ENCODE peak calls at places on chromosomes 2 and 18, in seven cellular contexts. X is astrocyte of the hippocampus, B is amygdala, M is NCI-H1417, A is tibial artery, N is hepatocyte, Q is SW480. U is an unnamed sample.

GRCh38 chr2:224570328-224570993 is 14.7 kb downstream of the CUL3 start:
- DNase-seq in Q (no peak), M (no peak), A (no peak), B (no peak), X (peak; percentile 42), N (no peak), U (no peak)

GRCh38 chr18:24964213-24964612 is 387.8 kb downstream of the ZNF521 start:
- DNase-seq in B (no peak), A (no peak), Q (peak; percentile 14), X (no peak), M (no peak), N (no peak), U (no peak)

GRCh38 chr2:29459445-29460179 is 344.4 kb downstream of the CLIP4 start:
- DNase-seq in M (no peak), N (peak; percentile 29), Q (no peak), X (peak; percentile 28), B (no peak), A (no peak), U (peak; percentile 68)

GRCh38 chr2:237671466-237672173 is 44.2 kb downstream of the LRRFIP1 start:
- DNase-seq in A (peak; percentile 55), M (no peak), Q (no peak), X (no peak), N (no peak), B (no peak), U (no peak)

GRCh38 chr2:43714164-43714563 is 37.9 kb upstream of the C1GALT1C1L start:
- DNase-seq in Q (no peak), A (no peak), M (no peak), B (no peak), X (no peak), N (no peak), U (peak; percentile 14)

GRCh38 chr2:128423788-128424165 is 105.1 kb upstream of the HS6ST1 start:
- DNase-seq in A (no peak), Q (no peak), B (no peak), N (no peak), X (no peak), M (no peak), U (no peak)

GRCh38 chr2:3256655-3257054 is 121.0 kb downstream of the EIPR1 start:
- DNase-seq in N (no peak), A (no peak), Q (no peak), M (no peak), X (no peak), B (no peak), U (no peak)

GRCh38 chr18:52409732-52410131 is 69.7 kb downstream of the DCC start:
- DNase-seq in N (peak; percentile 38), B (no peak), Q (peak; percentile 22), A (no peak), X (no peak), M (no peak), U (no peak)

GRCh38 chr18:7568426-7568825 is 1.3 kb downstream of the PTPRM start:
- DNase-seq in Q (no peak), B (no peak), A (peak; percentile 73), X (peak; percentile 75), M (no peak), N (peak; percentile 66), U (peak; percentile 25)

GRCh38 chr2:207073791-207074678 is 91.7 kb downstream of the KLF7 start:
- DNase-seq in X (no peak), N (no peak), M (peak; percentile 67), A (no peak), Q (no peak), B (no peak), U (peak; percentile 18)

GRCh38 chr2:98188351-98189046 is 101.5 kb downstream of the VWA3B start:
- DNase-seq in A (no peak), B (no peak), M (no peak), X (peak; percentile 48), Q (peak; percentile 93), N (no peak), U (peak; percentile 81)

GRCh38 chr2:74525717-74526648 is at the start of gene DQX1:
- DNase-seq in N (peak; percentile 32), M (no peak), B (no peak), A (no peak), Q (peak; percentile 67), X (no peak), U (peak; percentile 95)

GRCh38 chr2:181164699-181165098 is 184.3 kb downstream of the UBE2E3 start:
- DNase-seq in B (no peak), M (no peak), N (no peak), Q (no peak), X (no peak), A (no peak), U (no peak)

GRCh38 chr2:8009010-8009597 is 672.8 kb upstream of the ID2 start:
- DNase-seq in X (no peak), A (no peak), Q (no peak), N (no peak), B (no peak), M (no peak), U (no peak)

GRCh38 chr2:191321861-191322662 is 76.9 kb downstream of the MYO1B start:
- DNase-seq in Q (no peak), B (no peak), M (no peak), X (peak; percentile 94), A (no peak), N (no peak), U (no peak)

GRCh38 chr2:119126650-119127049 is 31.9 kb downstream of the C1QL2 start:
- DNase-seq in N (peak; percentile 47), Q (no peak), X (no peak), B (no peak), M (no peak), A (no peak), U (no peak)

GRCh38 chr2:69138247-69138754 is 125.3 kb downstream of the ANTXR1 start:
- DNase-seq in B (no peak), A (no peak), X (peak; percentile 82), N (no peak), M (no peak), Q (peak; percentile 44), U (peak; percentile 80)

GRCh38 chr18:62455222-62455621 is 67.6 kb upstream of the ZCCHC2 start:
- DNase-seq in B (no peak), Q (no peak), N (no peak), M (no peak), A (no peak), X (no peak), U (no peak)

GRCh38 chr2:219388127-219388844 is 574 bp upstream of the DNPEP start:
- DNase-seq in B (peak; percentile 87), A (peak; percentile 99), M (peak; percentile 89), N (peak; percentile 99), X (peak; percentile 99), Q (peak; percentile 93), U (peak; percentile 80)

GRCh38 chr2:135052997-135053474 is 944 bp downstream of the RAB3GAP1 start:
- DNase-seq in X (peak; percentile 25), N (no peak), B (no peak), A (no peak), Q (no peak), M (no peak), U (peak; percentile 25)

GRCh38 chr2:231946241-231946814 is 15.2 kb upstream of the DIS3L2 start:
- DNase-seq in X (no peak), M (no peak), A (no peak), N (no peak), Q (no peak), B (no peak), U (no peak)

GRCh38 chr2:223944166-223944703 is 900 bp downstream of the WDFY1 start:
- DNase-seq in A (peak; percentile 74), N (peak; percentile 60), B (no peak), M (peak; percentile 46), Q (peak; percentile 33), X (peak; percentile 60), U (no peak)

GRCh38 chr2:1743396-1744150 is 742 bp downstream of the PXDN start:
- DNase-seq in N (peak; percentile 68), B (no peak), X (peak; percentile 82), A (no peak), Q (no peak), M (peak; percentile 79), U (peak; percentile 36)

GRCh38 chr18:9775172-9775571 is 67.1 kb downstream of the RAB31 start:
- DNase-seq in X (no peak), A (no peak), N (no peak), M (no peak), B (no peak), Q (no peak), U (no peak)

GRCh38 chr2:167147254-167147941 is 259.1 kb downstream of the XIRP2 start:
- DNase-seq in N (peak; percentile 30), X (no peak), A (no peak), M (no peak), Q (no peak), B (no peak), U (no peak)

GRCh38 chr2:147049888-147050446 is 794.9 kb upstream of the ACVR2A start:
- DNase-seq in A (no peak), X (no peak), M (no peak), Q (no peak), N (no peak), B (no peak), U (no peak)

GRCh38 chr2:7418343-7418742 is 501.1 kb downstream of the RNF144A start:
- DNase-seq in A (no peak), B (no peak), N (peak; percentile 13), Q (no peak), X (no peak), M (no peak), U (no peak)

GRCh38 chr18:36620801-36621200 is 208.0 kb downstream of the TPGS2 start:
- DNase-seq in Q (no peak), A (no peak), N (no peak), M (no peak), X (no peak), B (no peak), U (no peak)

GRCh38 chr2:43332653-43333052 is 106.2 kb upstream of the ZFP36L2 start:
- DNase-seq in N (no peak), A (no peak), X (no peak), M (no peak), Q (no peak), B (no peak), U (no peak)

GRCh38 chr2:86368181-86368824 is 30.9 kb upstream of the REEP1 start:
- DNase-seq in M (peak; percentile 13), B (no peak), A (peak; percentile 67), N (peak; percentile 72), X (peak; percentile 61), Q (peak; percentile 32), U (peak; percentile 23)

GRCh38 chr18:70072678-70073077 is 125.0 kb upstream of the CD226 start:
- DNase-seq in B (no peak), X (peak; percentile 49), A (no peak), M (peak; percentile 47), Q (peak; percentile 3), N (peak; percentile 40), U (no peak)

GRCh38 chr2:161141033-161141432 is 19.2 kb upstream of the TANK start:
- DNase-seq in B (no peak), X (no peak), A (no peak), M (no peak), N (no peak), Q (no peak), U (no peak)

GRCh38 chr2:3628241-3628679 is 29.7 kb upstream of the ALLC start:
- DNase-seq in X (no peak), N (no peak), M (peak; percentile 28), Q (no peak), A (peak; percentile 44), B (no peak), U (no peak)

GRCh38 chr2:29462293-29462692 is 347.1 kb downstream of the CLIP4 start:
- DNase-seq in A (no peak), B (no peak), M (no peak), N (no peak), X (peak; percentile 43), Q (no peak), U (peak; percentile 66)